ENCODE peak calls at places on chromosome 4, in eight cellular contexts. One of them, this sample, is unnamed.

GRCh38 chr4:187193141-187193540 is 469.5 kb upstream of the FAT1 start:
- DNase-seq in hypothalamus: no peak
- DNase-seq in mesothelial cell of epicardium: no peak
- DNase-seq in transverse colon: no peak
- DNase-seq in stimulated activated CD8-positive, alpha-beta memory T cell treated with anti-CD3 and anti-CD28 coated beads, Interleukin-4, amount 100 ng/mL, for 48 hours: no peak
- DNase-seq in HTR-8/SVneo: no peak
- DNase-seq in neuronal stem cell: no peak
- DNase-seq in activated CD4-positive, alpha-beta T cell treated with anti-CD3 and anti-CD28 coated beads, Interleukin-2, amount 50 U/mL, for 4 hours: no peak
- DNase-seq in this sample: no peak

GRCh38 chr4:71941001-71941400 is 90.8 kb upstream of the NPFFR2 start:
- DNase-seq in hypothalamus: no peak
- DNase-seq in mesothelial cell of epicardium: no peak
- DNase-seq in transverse colon: peak
- DNase-seq in stimulated activated CD8-positive, alpha-beta memory T cell treated with anti-CD3 and anti-CD28 coated beads, Interleukin-4, amount 100 ng/mL, for 48 hours: no peak
- DNase-seq in HTR-8/SVneo: peak
- DNase-seq in neuronal stem cell: no peak
- DNase-seq in activated CD4-positive, alpha-beta T cell treated with anti-CD3 and anti-CD28 coated beads, Interleukin-2, amount 50 U/mL, for 4 hours: no peak
- DNase-seq in this sample: no peak

GRCh38 chr4:139951051-139951450 is 202.9 kb downstream of the MAML3 start:
- DNase-seq in hypothalamus: no peak
- DNase-seq in mesothelial cell of epicardium: no peak
- DNase-seq in transverse colon: no peak
- DNase-seq in stimulated activated CD8-positive, alpha-beta memory T cell treated with anti-CD3 and anti-CD28 coated beads, Interleukin-4, amount 100 ng/mL, for 48 hours: peak
- DNase-seq in HTR-8/SVneo: no peak
- DNase-seq in neuronal stem cell: no peak
- DNase-seq in activated CD4-positive, alpha-beta T cell treated with anti-CD3 and anti-CD28 coated beads, Interleukin-2, amount 50 U/mL, for 4 hours: no peak
- DNase-seq in this sample: peak

GRCh38 chr4:3201718-3202702 is 46.9 kb upstream of the MSANTD1 start:
- DNase-seq in hypothalamus: no peak
- DNase-seq in mesothelial cell of epicardium: no peak
- DNase-seq in transverse colon: peak
- DNase-seq in stimulated activated CD8-positive, alpha-beta memory T cell treated with anti-CD3 and anti-CD28 coated beads, Interleukin-4, amount 100 ng/mL, for 48 hours: peak
- DNase-seq in HTR-8/SVneo: no peak
- DNase-seq in neuronal stem cell: no peak
- DNase-seq in activated CD4-positive, alpha-beta T cell treated with anti-CD3 and anti-CD28 coated beads, Interleukin-2, amount 50 U/mL, for 4 hours: peak
- DNase-seq in this sample: no peak

GRCh38 chr4:121376541-121376940 is 4.3 kb downstream of the QRFPR start:
- DNase-seq in hypothalamus: no peak
- DNase-seq in mesothelial cell of epicardium: no peak
- DNase-seq in transverse colon: no peak
- DNase-seq in stimulated activated CD8-positive, alpha-beta memory T cell treated with anti-CD3 and anti-CD28 coated beads, Interleukin-4, amount 100 ng/mL, for 48 hours: no peak
- DNase-seq in HTR-8/SVneo: no peak
- DNase-seq in neuronal stem cell: no peak
- DNase-seq in activated CD4-positive, alpha-beta T cell treated with anti-CD3 and anti-CD28 coated beads, Interleukin-2, amount 50 U/mL, for 4 hours: no peak
- DNase-seq in this sample: no peak

GRCh38 chr4:167176723-167177367 is 57.4 kb downstream of the SPOCK3 start:
- DNase-seq in hypothalamus: no peak
- DNase-seq in mesothelial cell of epicardium: no peak
- DNase-seq in transverse colon: no peak
- DNase-seq in stimulated activated CD8-positive, alpha-beta memory T cell treated with anti-CD3 and anti-CD28 coated beads, Interleukin-4, amount 100 ng/mL, for 48 hours: no peak
- DNase-seq in HTR-8/SVneo: no peak
- DNase-seq in neuronal stem cell: no peak
- DNase-seq in activated CD4-positive, alpha-beta T cell treated with anti-CD3 and anti-CD28 coated beads, Interleukin-2, amount 50 U/mL, for 4 hours: no peak
- DNase-seq in this sample: no peak

GRCh38 chr4:13476915-13477314 is 7.2 kb downstream of the RAB28 start:
- DNase-seq in hypothalamus: no peak
- DNase-seq in mesothelial cell of epicardium: no peak
- DNase-seq in transverse colon: no peak
- DNase-seq in stimulated activated CD8-positive, alpha-beta memory T cell treated with anti-CD3 and anti-CD28 coated beads, Interleukin-4, amount 100 ng/mL, for 48 hours: no peak
- DNase-seq in HTR-8/SVneo: no peak
- DNase-seq in neuronal stem cell: no peak
- DNase-seq in activated CD4-positive, alpha-beta T cell treated with anti-CD3 and anti-CD28 coated beads, Interleukin-2, amount 50 U/mL, for 4 hours: no peak
- DNase-seq in this sample: peak

GRCh38 chr4:24425868-24426267 is 158.5 kb downstream of the DHX15 start:
- DNase-seq in hypothalamus: no peak
- DNase-seq in mesothelial cell of epicardium: no peak
- DNase-seq in transverse colon: no peak
- DNase-seq in stimulated activated CD8-positive, alpha-beta memory T cell treated with anti-CD3 and anti-CD28 coated beads, Interleukin-4, amount 100 ng/mL, for 48 hours: no peak
- DNase-seq in HTR-8/SVneo: no peak
- DNase-seq in neuronal stem cell: no peak
- DNase-seq in activated CD4-positive, alpha-beta T cell treated with anti-CD3 and anti-CD28 coated beads, Interleukin-2, amount 50 U/mL, for 4 hours: no peak
- DNase-seq in this sample: no peak

GRCh38 chr4:182642831-182643230 is 274.4 kb downstream of the DCTD start:
- DNase-seq in hypothalamus: no peak
- DNase-seq in mesothelial cell of epicardium: no peak
- DNase-seq in transverse colon: no peak
- DNase-seq in stimulated activated CD8-positive, alpha-beta memory T cell treated with anti-CD3 and anti-CD28 coated beads, Interleukin-4, amount 100 ng/mL, for 48 hours: no peak
- DNase-seq in HTR-8/SVneo: peak
- DNase-seq in neuronal stem cell: no peak
- DNase-seq in activated CD4-positive, alpha-beta T cell treated with anti-CD3 and anti-CD28 coated beads, Interleukin-2, amount 50 U/mL, for 4 hours: no peak
- DNase-seq in this sample: peak

GRCh38 chr4:2870098-2870497 is 26.5 kb downstream of the ADD1 start:
- DNase-seq in hypothalamus: no peak
- DNase-seq in mesothelial cell of epicardium: no peak
- DNase-seq in transverse colon: no peak
- DNase-seq in stimulated activated CD8-positive, alpha-beta memory T cell treated with anti-CD3 and anti-CD28 coated beads, Interleukin-4, amount 100 ng/mL, for 48 hours: no peak
- DNase-seq in HTR-8/SVneo: no peak
- DNase-seq in neuronal stem cell: no peak
- DNase-seq in activated CD4-positive, alpha-beta T cell treated with anti-CD3 and anti-CD28 coated beads, Interleukin-2, amount 50 U/mL, for 4 hours: no peak
- DNase-seq in this sample: no peak

GRCh38 chr4:7594013-7594412 is 159.3 kb upstream of the PSAPL1 start:
- DNase-seq in hypothalamus: no peak
- DNase-seq in mesothelial cell of epicardium: no peak
- DNase-seq in transverse colon: no peak
- DNase-seq in stimulated activated CD8-positive, alpha-beta memory T cell treated with anti-CD3 and anti-CD28 coated beads, Interleukin-4, amount 100 ng/mL, for 48 hours: no peak
- DNase-seq in HTR-8/SVneo: peak
- DNase-seq in neuronal stem cell: no peak
- DNase-seq in activated CD4-positive, alpha-beta T cell treated with anti-CD3 and anti-CD28 coated beads, Interleukin-2, amount 50 U/mL, for 4 hours: no peak
- DNase-seq in this sample: no peak

GRCh38 chr4:7186516-7187296 is 5.6 kb upstream of the SORCS2 start:
- DNase-seq in hypothalamus: no peak
- DNase-seq in mesothelial cell of epicardium: no peak
- DNase-seq in transverse colon: no peak
- DNase-seq in stimulated activated CD8-positive, alpha-beta memory T cell treated with anti-CD3 and anti-CD28 coated beads, Interleukin-4, amount 100 ng/mL, for 48 hours: no peak
- DNase-seq in HTR-8/SVneo: no peak
- DNase-seq in neuronal stem cell: no peak
- DNase-seq in activated CD4-positive, alpha-beta T cell treated with anti-CD3 and anti-CD28 coated beads, Interleukin-2, amount 50 U/mL, for 4 hours: no peak
- DNase-seq in this sample: no peak

GRCh38 chr4:137156054-137156453 is 376.2 kb downstream of the PCDH18 start:
- DNase-seq in hypothalamus: no peak
- DNase-seq in mesothelial cell of epicardium: no peak
- DNase-seq in transverse colon: no peak
- DNase-seq in stimulated activated CD8-positive, alpha-beta memory T cell treated with anti-CD3 and anti-CD28 coated beads, Interleukin-4, amount 100 ng/mL, for 48 hours: no peak
- DNase-seq in HTR-8/SVneo: peak
- DNase-seq in neuronal stem cell: no peak
- DNase-seq in activated CD4-positive, alpha-beta T cell treated with anti-CD3 and anti-CD28 coated beads, Interleukin-2, amount 50 U/mL, for 4 hours: no peak
- DNase-seq in this sample: no peak

GRCh38 chr4:93759506-93759905 is 69.0 kb upstream of the ATOH1 start:
- DNase-seq in hypothalamus: no peak
- DNase-seq in mesothelial cell of epicardium: no peak
- DNase-seq in transverse colon: no peak
- DNase-seq in stimulated activated CD8-positive, alpha-beta memory T cell treated with anti-CD3 and anti-CD28 coated beads, Interleukin-4, amount 100 ng/mL, for 48 hours: no peak
- DNase-seq in HTR-8/SVneo: no peak
- DNase-seq in neuronal stem cell: no peak
- DNase-seq in activated CD4-positive, alpha-beta T cell treated with anti-CD3 and anti-CD28 coated beads, Interleukin-2, amount 50 U/mL, for 4 hours: no peak
- DNase-seq in this sample: no peak

This sample was measured in SJSA1.